ENCODE peak calls at places on chromosomes 12 and 14, in eight cellular contexts. H, B, M, E, K, U, P and O are unnamed samples.

GRCh38 chr12:52398176-52398575 is 8.0 kb downstream of the KRT82 start:
- DNase-seq in U (no peak), H (no peak), P (peak; percentile 6), E (no peak), M (no peak), K (no peak), B (no peak), O (no peak)

GRCh38 chr14:101406921-101407320 is 154.4 kb upstream of the DIO3 start:
- DNase-seq in E (no peak), H (no peak), M (no peak), U (no peak), P (no peak), B (no peak), K (no peak), O (no peak)

GRCh38 chr12:6229823-6230222 is 29.6 kb downstream of the CD9 start:
- DNase-seq in K (peak; percentile 84), U (no peak), E (no peak), P (peak; percentile 94), H (peak; percentile 66), B (peak; percentile 92), M (no peak), O (no peak)

GRCh38 chr14:75044322-75044721 is 6.9 kb downstream of the MLH3 start:
- DNase-seq in U (no peak), E (no peak), B (no peak), P (peak; percentile 71), K (peak; percentile 69), H (peak; percentile 54), M (no peak), O (no peak)

GRCh38 chr12:47098099-47098498 is 18.3 kb upstream of the AMIGO2 start:
- DNase-seq in H (no peak), P (no peak), U (no peak), M (no peak), K (no peak), E (no peak), B (no peak), O (no peak)

GRCh38 chr14:39243831-39244230 is 10.1 kb downstream of the MIA2 start:
- DNase-seq in K (no peak), P (no peak), B (no peak), E (no peak), M (no peak), U (no peak), H (no peak), O (no peak)

GRCh38 chr12:82027612-82028011 is 268.5 kb upstream of the PPFIA2 start:
- DNase-seq in P (no peak), H (no peak), B (peak; percentile 66), U (no peak), M (no peak), E (no peak), K (no peak), O (no peak)

GRCh38 chr12:123938679-123939480 is 33.8 kb downstream of the CCDC92 start:
- DNase-seq in K (no peak), E (peak; percentile 18), U (no peak), P (no peak), M (no peak), B (peak; percentile 35), H (no peak), O (no peak)

GRCh38 chr12:71157601-71158233 is at the start of gene TSPAN8:
- DNase-seq in H (no peak), E (no peak), U (no peak), K (peak; percentile 52), P (no peak), M (peak; percentile 81), B (no peak), O (peak; percentile 86)

GRCh38 chr14:51661504-51661903 is 9.8 kb downstream of the FRMD6 start:
- DNase-seq in M (no peak), U (no peak), H (no peak), B (no peak), E (no peak), P (peak; percentile 27), K (no peak), O (no peak)